ENCODE peak calls at places on chromosomes 13 and 19, in five cellular contexts. One of them, this sample, is unnamed.

GRCh38 chr13:48838193-48839000 is 137.3 kb upstream of the FNDC3A start:
- DNase-seq in breast epithelium: no peak
- DNase-seq in upper lobe of left lung: no peak
- DNase-seq in transverse colon: no peak
- DNase-seq in endothelial cell of umbilical vein: peak
- DNase-seq in this sample: no peak

GRCh38 chr19:54653181-54653809 is 9.5 kb upstream of the LILRB4 start:
- DNase-seq in upper lobe of left lung: no peak
- DNase-seq in transverse colon: no peak
- DNase-seq in endothelial cell of umbilical vein: peak
- DNase-seq in breast epithelium: no peak
- DNase-seq in this sample: no peak

GRCh38 chr19:28737526-28737925 is 475.4 kb downstream of the UQCRFS1 start:
- DNase-seq in transverse colon: no peak
- DNase-seq in breast epithelium: no peak
- DNase-seq in upper lobe of left lung: no peak
- DNase-seq in endothelial cell of umbilical vein: no peak
- DNase-seq in this sample: no peak

GRCh38 chr13:21518617-21519144 is 59.6 kb upstream of the ZDHHC20 start:
- DNase-seq in upper lobe of left lung: no peak
- DNase-seq in endothelial cell of umbilical vein: no peak
- DNase-seq in transverse colon: no peak
- DNase-seq in breast epithelium: no peak
- DNase-seq in this sample: no peak

GRCh38 chr13:44763604-44764311 is 187.6 kb upstream of the TSC22D1 start:
- DNase-seq in breast epithelium: peak
- DNase-seq in transverse colon: peak
- DNase-seq in endothelial cell of umbilical vein: peak
- DNase-seq in upper lobe of left lung: no peak
- DNase-seq in this sample: no peak

GRCh38 chr19:49468746-49469447 is 5.1 kb upstream of the FLT3LG start:
- DNase-seq in endothelial cell of umbilical vein: no peak
- DNase-seq in transverse colon: peak
- DNase-seq in breast epithelium: no peak
- DNase-seq in upper lobe of left lung: peak
- DNase-seq in this sample: peak

GRCh38 chr19:18922228-18922985 is 2.9 kb downstream of the DDX49 start:
- DNase-seq in endothelial cell of umbilical vein: no peak
- DNase-seq in transverse colon: no peak
- DNase-seq in upper lobe of left lung: peak
- DNase-seq in breast epithelium: no peak
- DNase-seq in this sample: no peak

GRCh38 chr13:111531505-111531904 is 211.1 kb downstream of the TEX29 start:
- DNase-seq in upper lobe of left lung: no peak
- DNase-seq in transverse colon: no peak
- DNase-seq in endothelial cell of umbilical vein: no peak
- DNase-seq in breast epithelium: no peak
- DNase-seq in this sample: no peak

GRCh38 chr13:57629821-57630235 is 1.7 kb upstream of the PCDH17 start:
- DNase-seq in upper lobe of left lung: peak
- DNase-seq in transverse colon: peak
- DNase-seq in breast epithelium: peak
- DNase-seq in endothelial cell of umbilical vein: peak
- DNase-seq in this sample: peak
- TF ChIP-seq POLR2A in upper lobe of left lung: peak
- TF ChIP-seq POLR2A in transverse colon: peak
- TF ChIP-seq POLR2A in breast epithelium: no peak
- TF ChIP-seq POLR2A in endothelial cell of umbilical vein: peak
- TF ChIP-seq POLR2A in this sample: no peak

GRCh38 chr19:38307076-38307475 is 3.0 kb downstream of the C19orf33 start:
- DNase-seq in endothelial cell of umbilical vein: no peak
- DNase-seq in transverse colon: no peak
- DNase-seq in breast epithelium: no peak
- DNase-seq in upper lobe of left lung: no peak
- DNase-seq in this sample: no peak

GRCh38 chr19:38306236-38306635 is 2.2 kb downstream of the C19orf33 start:
- DNase-seq in endothelial cell of umbilical vein: no peak
- DNase-seq in transverse colon: no peak
- DNase-seq in breast epithelium: no peak
- DNase-seq in upper lobe of left lung: no peak
- DNase-seq in this sample: no peak

GRCh38 chr19:38304352-38304865 is 358 bp downstream of the C19orf33 start:
- DNase-seq in endothelial cell of umbilical vein: no peak
- DNase-seq in transverse colon: no peak
- DNase-seq in upper lobe of left lung: peak
- DNase-seq in breast epithelium: no peak
- DNase-seq in this sample: no peak

GRCh38 chr19:38304866-38305429 is 897 bp downstream of the C19orf33 start:
- DNase-seq in endothelial cell of umbilical vein: peak
- DNase-seq in breast epithelium: peak
- DNase-seq in transverse colon: peak
- DNase-seq in upper lobe of left lung: peak
- DNase-seq in this sample: no peak

GRCh38 chr19:38303517-38304351 is at the start of gene C19orf33:
- DNase-seq in upper lobe of left lung: peak
- DNase-seq in breast epithelium: peak
- DNase-seq in endothelial cell of umbilical vein: no peak
- DNase-seq in transverse colon: peak
- DNase-seq in this sample: peak
- H3K4me3 ChIP-seq in upper lobe of left lung: peak
- H3K4me3 ChIP-seq in breast epithelium: no peak
- H3K4me3 ChIP-seq in endothelial cell of umbilical vein: peak
- H3K4me3 ChIP-seq in transverse colon: peak
- H3K4me3 ChIP-seq in this sample: no peak

GRCh38 chr19:33819875-33820781 is 23.5 kb downstream of the KCTD15 start:
- DNase-seq in transverse colon: peak
- DNase-seq in upper lobe of left lung: peak
- DNase-seq in endothelial cell of umbilical vein: peak
- DNase-seq in breast epithelium: no peak
- DNase-seq in this sample: peak
- TF ChIP-seq POLR2A in transverse colon: no peak
- TF ChIP-seq POLR2A in upper lobe of left lung: no peak
- TF ChIP-seq POLR2A in endothelial cell of umbilical vein: no peak
- TF ChIP-seq POLR2A in breast epithelium: no peak
- TF ChIP-seq POLR2A in this sample: no peak

DNA sequence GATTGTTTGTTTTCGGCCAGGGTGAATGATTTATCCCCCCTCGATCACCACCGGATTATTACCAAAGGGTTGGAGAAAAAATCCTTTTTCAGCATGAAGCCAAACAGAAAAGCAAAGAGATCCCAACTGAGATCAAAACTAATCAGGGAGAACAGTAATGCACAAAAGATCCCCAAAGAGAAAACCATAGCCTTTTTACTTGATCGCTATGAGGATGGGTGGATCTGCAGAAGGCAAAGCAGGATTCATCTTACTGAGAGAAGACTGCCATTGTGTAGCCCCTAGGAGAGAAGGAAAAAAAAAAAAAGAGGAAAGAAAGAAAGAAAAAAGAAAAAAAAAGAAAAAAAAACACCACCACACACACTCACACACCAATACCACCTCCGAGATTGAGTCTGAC is at the start of gene FGF14:
- DNase-seq in upper lobe of left lung: no peak
- DNase-seq in transverse colon: no peak
- DNase-seq in breast epithelium: no peak
- DNase-seq in endothelial cell of umbilical vein: no peak
- DNase-seq in this sample: no peak
- H3K4me3 ChIP-seq in upper lobe of left lung: peak
- H3K4me3 ChIP-seq in transverse colon: peak
- H3K4me3 ChIP-seq in breast epithelium: peak
- H3K4me3 ChIP-seq in endothelial cell of umbilical vein: peak
- H3K4me3 ChIP-seq in this sample: peak

GRCh38 chr19:47255947-47256687 is at the start of gene CCDC9:
- DNase-seq in upper lobe of left lung: peak
- DNase-seq in breast epithelium: peak
- DNase-seq in endothelial cell of umbilical vein: peak
- DNase-seq in transverse colon: peak
- DNase-seq in this sample: peak

GRCh38 chr19:47258434-47258833 is 2.1 kb downstream of the CCDC9 start:
- DNase-seq in upper lobe of left lung: no peak
- DNase-seq in breast epithelium: no peak
- DNase-seq in transverse colon: no peak
- DNase-seq in endothelial cell of umbilical vein: no peak
- DNase-seq in this sample: no peak

GRCh38 chr19:47256688-47257410 is 524 bp downstream of the CCDC9 start:
- DNase-seq in endothelial cell of umbilical vein: peak
- DNase-seq in transverse colon: peak
- DNase-seq in breast epithelium: peak
- DNase-seq in upper lobe of left lung: peak
- DNase-seq in this sample: peak

GRCh38 chr19:47258895-47259555 is 2.7 kb downstream of the CCDC9 start:
- DNase-seq in endothelial cell of umbilical vein: no peak
- DNase-seq in breast epithelium: no peak
- DNase-seq in transverse colon: no peak
- DNase-seq in upper lobe of left lung: no peak
- DNase-seq in this sample: no peak

DNA sequence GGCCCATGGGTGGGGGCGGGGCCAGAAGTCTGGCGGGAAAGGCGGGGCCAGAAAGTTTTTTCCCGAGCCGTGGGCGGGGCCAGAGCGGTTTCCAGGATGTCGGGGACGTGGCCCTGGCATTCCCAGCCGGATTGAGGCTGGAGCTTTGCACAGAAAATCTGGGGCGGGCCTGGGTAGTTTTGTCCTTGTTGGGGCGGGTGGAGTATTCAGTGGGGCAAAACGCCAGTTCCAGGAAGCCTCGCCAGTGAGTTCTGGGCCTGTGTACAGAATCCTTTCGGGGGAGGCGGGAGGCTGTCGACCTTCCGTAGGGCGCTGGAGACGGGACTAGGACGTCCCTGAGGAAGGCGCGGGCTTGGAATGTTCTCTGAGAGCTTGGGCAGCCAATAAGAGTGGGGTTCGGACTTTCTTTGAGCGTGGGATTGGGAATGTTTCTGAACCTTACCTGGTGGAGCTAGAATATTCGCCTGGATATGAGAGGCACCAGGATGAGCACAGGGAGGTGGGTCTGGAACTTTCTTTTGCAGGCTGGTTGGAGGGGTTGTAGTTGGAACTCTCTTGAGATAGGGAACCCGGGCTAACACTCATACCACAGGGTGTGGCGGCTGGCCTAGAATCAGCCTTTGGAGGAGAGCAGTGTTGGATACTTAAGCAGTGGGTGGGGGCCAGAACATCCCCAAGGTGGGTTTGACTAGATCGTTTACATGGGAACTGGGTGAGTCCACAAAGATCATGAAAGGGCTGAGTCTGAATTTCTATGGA is 1.3 kb downstream of the CCDC9 start:
- DNase-seq in transverse colon: no peak
- DNase-seq in upper lobe of left lung: no peak
- DNase-seq in endothelial cell of umbilical vein: no peak
- DNase-seq in breast epithelium: no peak
- DNase-seq in this sample: no peak
- TF ChIP-seq POLR2A in transverse colon: peak
- TF ChIP-seq POLR2A in upper lobe of left lung: peak
- TF ChIP-seq POLR2A in endothelial cell of umbilical vein: peak
- TF ChIP-seq POLR2A in breast epithelium: peak
- TF ChIP-seq POLR2A in this sample: no peak

GRCh38 chr19:2456301-2456570 is 523 bp downstream of the LMNB2 start:
- DNase-seq in transverse colon: no peak
- DNase-seq in breast epithelium: no peak
- DNase-seq in endothelial cell of umbilical vein: no peak
- DNase-seq in upper lobe of left lung: peak
- DNase-seq in this sample: no peak

GRCh38 chr19:2455481-2456300 is 1.1 kb downstream of the LMNB2 start:
- DNase-seq in endothelial cell of umbilical vein: no peak
- DNase-seq in upper lobe of left lung: peak
- DNase-seq in breast epithelium: no peak
- DNase-seq in transverse colon: peak
- DNase-seq in this sample: no peak

GRCh38 chr19:2454199-2454961 is 2.4 kb downstream of the LMNB2 start:
- DNase-seq in endothelial cell of umbilical vein: no peak
- DNase-seq in upper lobe of left lung: no peak
- DNase-seq in transverse colon: no peak
- DNase-seq in breast epithelium: no peak
- DNase-seq in this sample: no peak

GRCh38 chr19:2453431-2454025 is 3.2 kb downstream of the LMNB2 start:
- DNase-seq in upper lobe of left lung: no peak
- DNase-seq in breast epithelium: no peak
- DNase-seq in endothelial cell of umbilical vein: no peak
- DNase-seq in transverse colon: no peak
- DNase-seq in this sample: no peak

GRCh38 chr19:2454962-2455409 is 1.8 kb downstream of the LMNB2 start:
- DNase-seq in upper lobe of left lung: no peak
- DNase-seq in endothelial cell of umbilical vein: no peak
- DNase-seq in transverse colon: no peak
- DNase-seq in breast epithelium: no peak
- DNase-seq in this sample: no peak
- H3K4me3 ChIP-seq in upper lobe of left lung: no peak
- H3K4me3 ChIP-seq in endothelial cell of umbilical vein: peak
- H3K4me3 ChIP-seq in transverse colon: no peak
- H3K4me3 ChIP-seq in breast epithelium: no peak
- H3K4me3 ChIP-seq in this sample: no peak

DNA sequence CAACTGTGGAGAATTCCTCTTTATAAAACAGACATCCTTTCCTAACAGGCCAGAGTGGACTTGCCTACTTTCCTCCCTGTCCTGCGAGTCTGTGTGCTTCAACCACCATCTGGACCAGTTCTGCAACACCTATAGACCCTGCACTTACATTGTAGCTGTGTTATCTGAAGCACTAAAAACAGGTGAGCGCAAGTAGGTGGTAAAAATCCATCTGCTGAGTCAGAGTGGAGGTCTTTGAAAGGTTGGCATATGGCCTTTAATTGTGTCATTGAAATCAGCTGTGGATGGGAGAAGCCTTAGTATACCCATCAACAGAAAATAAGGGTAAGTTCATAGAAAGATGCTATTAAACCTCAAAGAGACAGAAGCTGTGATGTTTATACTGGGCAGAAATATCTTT is 7.6 kb upstream of the NALCN start:
- DNase-seq in upper lobe of left lung: no peak
- DNase-seq in endothelial cell of umbilical vein: no peak
- DNase-seq in breast epithelium: no peak
- DNase-seq in transverse colon: no peak
- DNase-seq in this sample: no peak
- TF ChIP-seq POLR2A in upper lobe of left lung: no peak
- TF ChIP-seq POLR2A in endothelial cell of umbilical vein: no peak
- TF ChIP-seq POLR2A in breast epithelium: no peak
- TF ChIP-seq POLR2A in transverse colon: no peak
- TF ChIP-seq POLR2A in this sample: no peak

GRCh38 chr19:38543286-38543806 is 74.4 kb downstream of the MAP4K1 start:
- DNase-seq in breast epithelium: no peak
- DNase-seq in upper lobe of left lung: no peak
- DNase-seq in endothelial cell of umbilical vein: no peak
- DNase-seq in transverse colon: no peak
- DNase-seq in this sample: no peak

GRCh38 chr19:38542040-38542439 is 75.7 kb downstream of the MAP4K1 start:
- DNase-seq in transverse colon: no peak
- DNase-seq in endothelial cell of umbilical vein: no peak
- DNase-seq in upper lobe of left lung: no peak
- DNase-seq in breast epithelium: no peak
- DNase-seq in this sample: no peak

GRCh38 chr19:38545596-38545995 is 72.2 kb downstream of the MAP4K1 start:
- DNase-seq in upper lobe of left lung: no peak
- DNase-seq in transverse colon: no peak
- DNase-seq in endothelial cell of umbilical vein: no peak
- DNase-seq in breast epithelium: no peak
- DNase-seq in this sample: no peak

GRCh38 chr19:38544569-38545315 is 73.0 kb downstream of the MAP4K1 start:
- DNase-seq in breast epithelium: no peak
- DNase-seq in upper lobe of left lung: no peak
- DNase-seq in endothelial cell of umbilical vein: no peak
- DNase-seq in transverse colon: no peak
- DNase-seq in this sample: no peak

GRCh38 chr19:38543807-38544568 is 73.8 kb downstream of the MAP4K1 start:
- DNase-seq in upper lobe of left lung: no peak
- DNase-seq in endothelial cell of umbilical vein: peak
- DNase-seq in transverse colon: peak
- DNase-seq in breast epithelium: no peak
- DNase-seq in this sample: no peak
- H3K4me3 ChIP-seq in upper lobe of left lung: peak
- H3K4me3 ChIP-seq in endothelial cell of umbilical vein: no peak
- H3K4me3 ChIP-seq in transverse colon: peak
- H3K4me3 ChIP-seq in breast epithelium: no peak
- H3K4me3 ChIP-seq in this sample: no peak

GRCh38 chr19:17370026-17370587 is 7.0 kb downstream of the PLVAP start:
- DNase-seq in breast epithelium: no peak
- DNase-seq in endothelial cell of umbilical vein: no peak
- DNase-seq in transverse colon: no peak
- DNase-seq in upper lobe of left lung: no peak
- DNase-seq in this sample: no peak
- TF ChIP-seq POLR2A in breast epithelium: no peak
- TF ChIP-seq POLR2A in endothelial cell of umbilical vein: no peak
- TF ChIP-seq POLR2A in transverse colon: no peak
- TF ChIP-seq POLR2A in upper lobe of left lung: no peak
- TF ChIP-seq POLR2A in this sample: no peak

This sample was measured in lower leg skin.